ENCODE peak calls at places on chromosomes 13 and 19, in ten cellular contexts. One of them, this sample, is unnamed.

GRCh38 chr13:37617162-37617561 is 18.6 kb upstream of the POSTN start:
- DNase-seq in naive thymus-derived CD8-positive, alpha-beta T cell: no peak
- DNase-seq in psoas muscle: no peak
- DNase-seq in stimulated activated CD4-positive, alpha-beta T cell treated with anti-CD3 and anti-CD28 coated beads, Interleukin-12 subunit alpha, Interleukin-12 subunit beta, amount 100 ng/mL, for 24 hours: no peak
- DNase-seq in activated CD4-positive, alpha-beta T cell treated with anti-CD3 and anti-CD28 coated beads for 1 hour: no peak
- DNase-seq in activated naive CD8-positive, alpha-beta T cell treated with anti-CD3 and anti-CD28 coated beads, Interleukin-2, amount 50 U/mL, for 24 hours: no peak
- DNase-seq in T-helper 2 cell treated with Interferon-gamma antibody and Interleukin-4, amounts not matched to agents 5 μg/mL and 100 μg/mL, for 36 hours: no peak
- DNase-seq in iPS-NIHi11: peak
- DNase-seq in MCF 10A: peak
- DNase-seq in activated CD8-positive, alpha-beta T cell treated with anti-CD3 and anti-CD28 coated beads for 36 hours: no peak
- DNase-seq in this sample: no peak

GRCh38 chr13:114088863-114089262 is 43.6 kb downstream of the RASA3 start:
- DNase-seq in activated CD8-positive, alpha-beta T cell treated with anti-CD3 and anti-CD28 coated beads for 36 hours: no peak
- DNase-seq in activated CD4-positive, alpha-beta T cell treated with anti-CD3 and anti-CD28 coated beads for 1 hour: no peak
- DNase-seq in psoas muscle: no peak
- DNase-seq in iPS-NIHi11: no peak
- DNase-seq in stimulated activated CD4-positive, alpha-beta T cell treated with anti-CD3 and anti-CD28 coated beads, Interleukin-12 subunit alpha, Interleukin-12 subunit beta, amount 100 ng/mL, for 24 hours: no peak
- DNase-seq in naive thymus-derived CD8-positive, alpha-beta T cell: no peak
- DNase-seq in activated naive CD8-positive, alpha-beta T cell treated with anti-CD3 and anti-CD28 coated beads, Interleukin-2, amount 50 U/mL, for 24 hours: no peak
- DNase-seq in MCF 10A: no peak
- DNase-seq in T-helper 2 cell treated with Interferon-gamma antibody and Interleukin-4, amounts not matched to agents 5 μg/mL and 100 μg/mL, for 36 hours: no peak
- DNase-seq in this sample: peak

GRCh38 chr19:41813911-41814310 is 17.5 kb downstream of the CEACAM3 start:
- DNase-seq in activated CD4-positive, alpha-beta T cell treated with anti-CD3 and anti-CD28 coated beads for 1 hour: no peak
- DNase-seq in activated CD8-positive, alpha-beta T cell treated with anti-CD3 and anti-CD28 coated beads for 36 hours: no peak
- DNase-seq in T-helper 2 cell treated with Interferon-gamma antibody and Interleukin-4, amounts not matched to agents 5 μg/mL and 100 μg/mL, for 36 hours: no peak
- DNase-seq in psoas muscle: no peak
- DNase-seq in activated naive CD8-positive, alpha-beta T cell treated with anti-CD3 and anti-CD28 coated beads, Interleukin-2, amount 50 U/mL, for 24 hours: no peak
- DNase-seq in iPS-NIHi11: no peak
- DNase-seq in MCF 10A: no peak
- DNase-seq in stimulated activated CD4-positive, alpha-beta T cell treated with anti-CD3 and anti-CD28 coated beads, Interleukin-12 subunit alpha, Interleukin-12 subunit beta, amount 100 ng/mL, for 24 hours: no peak
- DNase-seq in naive thymus-derived CD8-positive, alpha-beta T cell: no peak
- DNase-seq in this sample: no peak

GRCh38 chr19:42074513-42075363 is 1.2 kb upstream of the ZNF574 start:
- DNase-seq in activated CD8-positive, alpha-beta T cell treated with anti-CD3 and anti-CD28 coated beads for 36 hours: peak
- DNase-seq in activated CD4-positive, alpha-beta T cell treated with anti-CD3 and anti-CD28 coated beads for 1 hour: peak
- DNase-seq in stimulated activated CD4-positive, alpha-beta T cell treated with anti-CD3 and anti-CD28 coated beads, Interleukin-12 subunit alpha, Interleukin-12 subunit beta, amount 100 ng/mL, for 24 hours: no peak
- DNase-seq in naive thymus-derived CD8-positive, alpha-beta T cell: no peak
- DNase-seq in T-helper 2 cell treated with Interferon-gamma antibody and Interleukin-4, amounts not matched to agents 5 μg/mL and 100 μg/mL, for 36 hours: peak
- DNase-seq in psoas muscle: no peak
- DNase-seq in activated naive CD8-positive, alpha-beta T cell treated with anti-CD3 and anti-CD28 coated beads, Interleukin-2, amount 50 U/mL, for 24 hours: peak
- DNase-seq in iPS-NIHi11: no peak
- DNase-seq in MCF 10A: no peak
- DNase-seq in this sample: no peak

GRCh38 chr13:113860579-113861432 is 3.1 kb downstream of the GAS6 start:
- DNase-seq in activated CD4-positive, alpha-beta T cell treated with anti-CD3 and anti-CD28 coated beads for 1 hour: no peak
- DNase-seq in iPS-NIHi11: peak
- DNase-seq in MCF 10A: no peak
- DNase-seq in psoas muscle: no peak
- DNase-seq in naive thymus-derived CD8-positive, alpha-beta T cell: no peak
- DNase-seq in T-helper 2 cell treated with Interferon-gamma antibody and Interleukin-4, amounts not matched to agents 5 μg/mL and 100 μg/mL, for 36 hours: no peak
- DNase-seq in activated naive CD8-positive, alpha-beta T cell treated with anti-CD3 and anti-CD28 coated beads, Interleukin-2, amount 50 U/mL, for 24 hours: no peak
- DNase-seq in stimulated activated CD4-positive, alpha-beta T cell treated with anti-CD3 and anti-CD28 coated beads, Interleukin-12 subunit alpha, Interleukin-12 subunit beta, amount 100 ng/mL, for 24 hours: no peak
- DNase-seq in activated CD8-positive, alpha-beta T cell treated with anti-CD3 and anti-CD28 coated beads for 36 hours: no peak
- DNase-seq in this sample: peak

GRCh38 chr19:2266183-2266993 is 10.2 kb upstream of the JSRP1 start:
- DNase-seq in stimulated activated CD4-positive, alpha-beta T cell treated with anti-CD3 and anti-CD28 coated beads, Interleukin-12 subunit alpha, Interleukin-12 subunit beta, amount 100 ng/mL, for 24 hours: no peak
- DNase-seq in naive thymus-derived CD8-positive, alpha-beta T cell: no peak
- DNase-seq in T-helper 2 cell treated with Interferon-gamma antibody and Interleukin-4, amounts not matched to agents 5 μg/mL and 100 μg/mL, for 36 hours: no peak
- DNase-seq in activated CD8-positive, alpha-beta T cell treated with anti-CD3 and anti-CD28 coated beads for 36 hours: peak
- DNase-seq in activated naive CD8-positive, alpha-beta T cell treated with anti-CD3 and anti-CD28 coated beads, Interleukin-2, amount 50 U/mL, for 24 hours: peak
- DNase-seq in MCF 10A: peak
- DNase-seq in activated CD4-positive, alpha-beta T cell treated with anti-CD3 and anti-CD28 coated beads for 1 hour: no peak
- DNase-seq in psoas muscle: peak
- DNase-seq in iPS-NIHi11: no peak
- DNase-seq in this sample: peak

GRCh38 chr13:21988624-21989023 is 317.8 kb downstream of the FGF9 start:
- DNase-seq in MCF 10A: no peak
- DNase-seq in naive thymus-derived CD8-positive, alpha-beta T cell: no peak
- DNase-seq in activated CD8-positive, alpha-beta T cell treated with anti-CD3 and anti-CD28 coated beads for 36 hours: no peak
- DNase-seq in iPS-NIHi11: no peak
- DNase-seq in stimulated activated CD4-positive, alpha-beta T cell treated with anti-CD3 and anti-CD28 coated beads, Interleukin-12 subunit alpha, Interleukin-12 subunit beta, amount 100 ng/mL, for 24 hours: no peak
- DNase-seq in psoas muscle: no peak
- DNase-seq in activated CD4-positive, alpha-beta T cell treated with anti-CD3 and anti-CD28 coated beads for 1 hour: no peak
- DNase-seq in activated naive CD8-positive, alpha-beta T cell treated with anti-CD3 and anti-CD28 coated beads, Interleukin-2, amount 50 U/mL, for 24 hours: no peak
- DNase-seq in T-helper 2 cell treated with Interferon-gamma antibody and Interleukin-4, amounts not matched to agents 5 μg/mL and 100 μg/mL, for 36 hours: no peak
- DNase-seq in this sample: no peak

GRCh38 chr19:34260771-34261173 is 6.4 kb downstream of the GARRE1 start:
- DNase-seq in activated naive CD8-positive, alpha-beta T cell treated with anti-CD3 and anti-CD28 coated beads, Interleukin-2, amount 50 U/mL, for 24 hours: no peak
- DNase-seq in activated CD8-positive, alpha-beta T cell treated with anti-CD3 and anti-CD28 coated beads for 36 hours: no peak
- DNase-seq in iPS-NIHi11: no peak
- DNase-seq in MCF 10A: no peak
- DNase-seq in naive thymus-derived CD8-positive, alpha-beta T cell: no peak
- DNase-seq in T-helper 2 cell treated with Interferon-gamma antibody and Interleukin-4, amounts not matched to agents 5 μg/mL and 100 μg/mL, for 36 hours: no peak
- DNase-seq in activated CD4-positive, alpha-beta T cell treated with anti-CD3 and anti-CD28 coated beads for 1 hour: no peak
- DNase-seq in psoas muscle: no peak
- DNase-seq in stimulated activated CD4-positive, alpha-beta T cell treated with anti-CD3 and anti-CD28 coated beads, Interleukin-12 subunit alpha, Interleukin-12 subunit beta, amount 100 ng/mL, for 24 hours: no peak
- DNase-seq in this sample: no peak

GRCh38 chr19:2962018-2962670 is 15.2 kb upstream of the TLE6 start:
- DNase-seq in T-helper 2 cell treated with Interferon-gamma antibody and Interleukin-4, amounts not matched to agents 5 μg/mL and 100 μg/mL, for 36 hours: peak
- DNase-seq in iPS-NIHi11: peak
- DNase-seq in psoas muscle: no peak
- DNase-seq in naive thymus-derived CD8-positive, alpha-beta T cell: peak
- DNase-seq in activated naive CD8-positive, alpha-beta T cell treated with anti-CD3 and anti-CD28 coated beads, Interleukin-2, amount 50 U/mL, for 24 hours: peak
- DNase-seq in stimulated activated CD4-positive, alpha-beta T cell treated with anti-CD3 and anti-CD28 coated beads, Interleukin-12 subunit alpha, Interleukin-12 subunit beta, amount 100 ng/mL, for 24 hours: no peak
- DNase-seq in activated CD8-positive, alpha-beta T cell treated with anti-CD3 and anti-CD28 coated beads for 36 hours: peak
- DNase-seq in activated CD4-positive, alpha-beta T cell treated with anti-CD3 and anti-CD28 coated beads for 1 hour: no peak
- DNase-seq in MCF 10A: peak
- DNase-seq in this sample: no peak

GRCh38 chr19:14432817-14433453 is at the start of gene PKN1:
- DNase-seq in psoas muscle: peak
- DNase-seq in MCF 10A: no peak
- DNase-seq in stimulated activated CD4-positive, alpha-beta T cell treated with anti-CD3 and anti-CD28 coated beads, Interleukin-12 subunit alpha, Interleukin-12 subunit beta, amount 100 ng/mL, for 24 hours: peak
- DNase-seq in activated naive CD8-positive, alpha-beta T cell treated with anti-CD3 and anti-CD28 coated beads, Interleukin-2, amount 50 U/mL, for 24 hours: peak
- DNase-seq in iPS-NIHi11: peak
- DNase-seq in T-helper 2 cell treated with Interferon-gamma antibody and Interleukin-4, amounts not matched to agents 5 μg/mL and 100 μg/mL, for 36 hours: peak
- DNase-seq in naive thymus-derived CD8-positive, alpha-beta T cell: no peak
- DNase-seq in activated CD8-positive, alpha-beta T cell treated with anti-CD3 and anti-CD28 coated beads for 36 hours: peak
- DNase-seq in activated CD4-positive, alpha-beta T cell treated with anti-CD3 and anti-CD28 coated beads for 1 hour: peak
- DNase-seq in this sample: no peak

GRCh38 chr19:28913626-28914025 is 299.3 kb downstream of the UQCRFS1 start:
- DNase-seq in MCF 10A: no peak
- DNase-seq in naive thymus-derived CD8-positive, alpha-beta T cell: no peak
- DNase-seq in activated CD4-positive, alpha-beta T cell treated with anti-CD3 and anti-CD28 coated beads for 1 hour: no peak
- DNase-seq in activated naive CD8-positive, alpha-beta T cell treated with anti-CD3 and anti-CD28 coated beads, Interleukin-2, amount 50 U/mL, for 24 hours: no peak
- DNase-seq in T-helper 2 cell treated with Interferon-gamma antibody and Interleukin-4, amounts not matched to agents 5 μg/mL and 100 μg/mL, for 36 hours: no peak
- DNase-seq in activated CD8-positive, alpha-beta T cell treated with anti-CD3 and anti-CD28 coated beads for 36 hours: no peak
- DNase-seq in iPS-NIHi11: no peak
- DNase-seq in psoas muscle: no peak
- DNase-seq in stimulated activated CD4-positive, alpha-beta T cell treated with anti-CD3 and anti-CD28 coated beads, Interleukin-12 subunit alpha, Interleukin-12 subunit beta, amount 100 ng/mL, for 24 hours: no peak
- DNase-seq in this sample: no peak

GRCh38 chr19:14449321-14449720 is 16.2 kb downstream of the PKN1 start:
- DNase-seq in activated CD4-positive, alpha-beta T cell treated with anti-CD3 and anti-CD28 coated beads for 1 hour: no peak
- DNase-seq in activated CD8-positive, alpha-beta T cell treated with anti-CD3 and anti-CD28 coated beads for 36 hours: no peak
- DNase-seq in T-helper 2 cell treated with Interferon-gamma antibody and Interleukin-4, amounts not matched to agents 5 μg/mL and 100 μg/mL, for 36 hours: no peak
- DNase-seq in naive thymus-derived CD8-positive, alpha-beta T cell: no peak
- DNase-seq in activated naive CD8-positive, alpha-beta T cell treated with anti-CD3 and anti-CD28 coated beads, Interleukin-2, amount 50 U/mL, for 24 hours: no peak
- DNase-seq in stimulated activated CD4-positive, alpha-beta T cell treated with anti-CD3 and anti-CD28 coated beads, Interleukin-12 subunit alpha, Interleukin-12 subunit beta, amount 100 ng/mL, for 24 hours: no peak
- DNase-seq in MCF 10A: no peak
- DNase-seq in iPS-NIHi11: no peak
- DNase-seq in psoas muscle: no peak
- DNase-seq in this sample: no peak

GRCh38 chr13:97843201-97843600 is 110.3 kb upstream of the IPO5 start:
- DNase-seq in MCF 10A: no peak
- DNase-seq in T-helper 2 cell treated with Interferon-gamma antibody and Interleukin-4, amounts not matched to agents 5 μg/mL and 100 μg/mL, for 36 hours: no peak
- DNase-seq in activated CD8-positive, alpha-beta T cell treated with anti-CD3 and anti-CD28 coated beads for 36 hours: no peak
- DNase-seq in iPS-NIHi11: no peak
- DNase-seq in stimulated activated CD4-positive, alpha-beta T cell treated with anti-CD3 and anti-CD28 coated beads, Interleukin-12 subunit alpha, Interleukin-12 subunit beta, amount 100 ng/mL, for 24 hours: no peak
- DNase-seq in psoas muscle: no peak
- DNase-seq in naive thymus-derived CD8-positive, alpha-beta T cell: no peak
- DNase-seq in activated CD4-positive, alpha-beta T cell treated with anti-CD3 and anti-CD28 coated beads for 1 hour: no peak
- DNase-seq in activated naive CD8-positive, alpha-beta T cell treated with anti-CD3 and anti-CD28 coated beads, Interleukin-2, amount 50 U/mL, for 24 hours: no peak
- DNase-seq in this sample: no peak

GRCh38 chr13:74768521-74769090 is 634.4 kb upstream of the KLF12 start:
- DNase-seq in naive thymus-derived CD8-positive, alpha-beta T cell: no peak
- DNase-seq in stimulated activated CD4-positive, alpha-beta T cell treated with anti-CD3 and anti-CD28 coated beads, Interleukin-12 subunit alpha, Interleukin-12 subunit beta, amount 100 ng/mL, for 24 hours: no peak
- DNase-seq in T-helper 2 cell treated with Interferon-gamma antibody and Interleukin-4, amounts not matched to agents 5 μg/mL and 100 μg/mL, for 36 hours: no peak
- DNase-seq in psoas muscle: no peak
- DNase-seq in activated CD8-positive, alpha-beta T cell treated with anti-CD3 and anti-CD28 coated beads for 36 hours: no peak
- DNase-seq in iPS-NIHi11: no peak
- DNase-seq in MCF 10A: no peak
- DNase-seq in activated naive CD8-positive, alpha-beta T cell treated with anti-CD3 and anti-CD28 coated beads, Interleukin-2, amount 50 U/mL, for 24 hours: no peak
- DNase-seq in activated CD4-positive, alpha-beta T cell treated with anti-CD3 and anti-CD28 coated beads for 1 hour: no peak
- DNase-seq in this sample: no peak

GRCh38 chr13:74206061-74206561 is 71.9 kb upstream of the KLF12 start:
- DNase-seq in iPS-NIHi11: peak
- DNase-seq in activated CD8-positive, alpha-beta T cell treated with anti-CD3 and anti-CD28 coated beads for 36 hours: no peak
- DNase-seq in naive thymus-derived CD8-positive, alpha-beta T cell: no peak
- DNase-seq in MCF 10A: no peak
- DNase-seq in psoas muscle: no peak
- DNase-seq in activated naive CD8-positive, alpha-beta T cell treated with anti-CD3 and anti-CD28 coated beads, Interleukin-2, amount 50 U/mL, for 24 hours: no peak
- DNase-seq in stimulated activated CD4-positive, alpha-beta T cell treated with anti-CD3 and anti-CD28 coated beads, Interleukin-12 subunit alpha, Interleukin-12 subunit beta, amount 100 ng/mL, for 24 hours: no peak
- DNase-seq in activated CD4-positive, alpha-beta T cell treated with anti-CD3 and anti-CD28 coated beads for 1 hour: no peak
- DNase-seq in T-helper 2 cell treated with Interferon-gamma antibody and Interleukin-4, amounts not matched to agents 5 μg/mL and 100 μg/mL, for 36 hours: no peak
- DNase-seq in this sample: no peak

GRCh38 chr13:71605744-71606143 is 261.3 kb downstream of the DACH1 start:
- DNase-seq in activated naive CD8-positive, alpha-beta T cell treated with anti-CD3 and anti-CD28 coated beads, Interleukin-2, amount 50 U/mL, for 24 hours: no peak
- DNase-seq in activated CD4-positive, alpha-beta T cell treated with anti-CD3 and anti-CD28 coated beads for 1 hour: no peak
- DNase-seq in psoas muscle: no peak
- DNase-seq in naive thymus-derived CD8-positive, alpha-beta T cell: no peak
- DNase-seq in T-helper 2 cell treated with Interferon-gamma antibody and Interleukin-4, amounts not matched to agents 5 μg/mL and 100 μg/mL, for 36 hours: no peak
- DNase-seq in activated CD8-positive, alpha-beta T cell treated with anti-CD3 and anti-CD28 coated beads for 36 hours: no peak
- DNase-seq in stimulated activated CD4-positive, alpha-beta T cell treated with anti-CD3 and anti-CD28 coated beads, Interleukin-12 subunit alpha, Interleukin-12 subunit beta, amount 100 ng/mL, for 24 hours: no peak
- DNase-seq in iPS-NIHi11: no peak
- DNase-seq in MCF 10A: no peak
- DNase-seq in this sample: no peak

GRCh38 chr19:55255618-55256423 is 3.0 kb downstream of the PPP6R1 start:
- DNase-seq in activated CD8-positive, alpha-beta T cell treated with anti-CD3 and anti-CD28 coated beads for 36 hours: peak
- DNase-seq in stimulated activated CD4-positive, alpha-beta T cell treated with anti-CD3 and anti-CD28 coated beads, Interleukin-12 subunit alpha, Interleukin-12 subunit beta, amount 100 ng/mL, for 24 hours: peak
- DNase-seq in iPS-NIHi11: no peak
- DNase-seq in activated naive CD8-positive, alpha-beta T cell treated with anti-CD3 and anti-CD28 coated beads, Interleukin-2, amount 50 U/mL, for 24 hours: peak
- DNase-seq in MCF 10A: peak
- DNase-seq in activated CD4-positive, alpha-beta T cell treated with anti-CD3 and anti-CD28 coated beads for 1 hour: peak
- DNase-seq in T-helper 2 cell treated with Interferon-gamma antibody and Interleukin-4, amounts not matched to agents 5 μg/mL and 100 μg/mL, for 36 hours: peak
- DNase-seq in psoas muscle: no peak
- DNase-seq in naive thymus-derived CD8-positive, alpha-beta T cell: peak
- DNase-seq in this sample: no peak

GRCh38 chr19:46287585-46287984 is 9.3 kb upstream of the HIF3A start:
- DNase-seq in psoas muscle: no peak
- DNase-seq in activated naive CD8-positive, alpha-beta T cell treated with anti-CD3 and anti-CD28 coated beads, Interleukin-2, amount 50 U/mL, for 24 hours: no peak
- DNase-seq in activated CD8-positive, alpha-beta T cell treated with anti-CD3 and anti-CD28 coated beads for 36 hours: no peak
- DNase-seq in naive thymus-derived CD8-positive, alpha-beta T cell: no peak
- DNase-seq in MCF 10A: no peak
- DNase-seq in iPS-NIHi11: no peak
- DNase-seq in T-helper 2 cell treated with Interferon-gamma antibody and Interleukin-4, amounts not matched to agents 5 μg/mL and 100 μg/mL, for 36 hours: no peak
- DNase-seq in activated CD4-positive, alpha-beta T cell treated with anti-CD3 and anti-CD28 coated beads for 1 hour: no peak
- DNase-seq in stimulated activated CD4-positive, alpha-beta T cell treated with anti-CD3 and anti-CD28 coated beads, Interleukin-12 subunit alpha, Interleukin-12 subunit beta, amount 100 ng/mL, for 24 hours: no peak
- DNase-seq in this sample: no peak

GRCh38 chr13:60754691-60755090 is 357.7 kb downstream of the TDRD3 start:
- DNase-seq in MCF 10A: no peak
- DNase-seq in naive thymus-derived CD8-positive, alpha-beta T cell: no peak
- DNase-seq in iPS-NIHi11: no peak
- DNase-seq in activated CD8-positive, alpha-beta T cell treated with anti-CD3 and anti-CD28 coated beads for 36 hours: no peak
- DNase-seq in T-helper 2 cell treated with Interferon-gamma antibody and Interleukin-4, amounts not matched to agents 5 μg/mL and 100 μg/mL, for 36 hours: no peak
- DNase-seq in activated naive CD8-positive, alpha-beta T cell treated with anti-CD3 and anti-CD28 coated beads, Interleukin-2, amount 50 U/mL, for 24 hours: no peak
- DNase-seq in psoas muscle: no peak
- DNase-seq in stimulated activated CD4-positive, alpha-beta T cell treated with anti-CD3 and anti-CD28 coated beads, Interleukin-12 subunit alpha, Interleukin-12 subunit beta, amount 100 ng/mL, for 24 hours: no peak
- DNase-seq in activated CD4-positive, alpha-beta T cell treated with anti-CD3 and anti-CD28 coated beads for 1 hour: no peak
- DNase-seq in this sample: no peak

GRCh38 chr19:50794074-50794777 is 4.0 kb downstream of the ACP4 start:
- DNase-seq in iPS-NIHi11: no peak
- DNase-seq in T-helper 2 cell treated with Interferon-gamma antibody and Interleukin-4, amounts not matched to agents 5 μg/mL and 100 μg/mL, for 36 hours: no peak
- DNase-seq in activated CD8-positive, alpha-beta T cell treated with anti-CD3 and anti-CD28 coated beads for 36 hours: peak
- DNase-seq in stimulated activated CD4-positive, alpha-beta T cell treated with anti-CD3 and anti-CD28 coated beads, Interleukin-12 subunit alpha, Interleukin-12 subunit beta, amount 100 ng/mL, for 24 hours: peak
- DNase-seq in activated naive CD8-positive, alpha-beta T cell treated with anti-CD3 and anti-CD28 coated beads, Interleukin-2, amount 50 U/mL, for 24 hours: no peak
- DNase-seq in psoas muscle: no peak
- DNase-seq in naive thymus-derived CD8-positive, alpha-beta T cell: no peak
- DNase-seq in MCF 10A: peak
- DNase-seq in activated CD4-positive, alpha-beta T cell treated with anti-CD3 and anti-CD28 coated beads for 1 hour: no peak
- DNase-seq in this sample: no peak

GRCh38 chr13:30045916-30046704 is 195.7 kb upstream of the UBL3 start:
- DNase-seq in T-helper 2 cell treated with Interferon-gamma antibody and Interleukin-4, amounts not matched to agents 5 μg/mL and 100 μg/mL, for 36 hours: no peak
- DNase-seq in naive thymus-derived CD8-positive, alpha-beta T cell: no peak
- DNase-seq in psoas muscle: no peak
- DNase-seq in MCF 10A: peak
- DNase-seq in activated CD4-positive, alpha-beta T cell treated with anti-CD3 and anti-CD28 coated beads for 1 hour: no peak
- DNase-seq in activated naive CD8-positive, alpha-beta T cell treated with anti-CD3 and anti-CD28 coated beads, Interleukin-2, amount 50 U/mL, for 24 hours: no peak
- DNase-seq in stimulated activated CD4-positive, alpha-beta T cell treated with anti-CD3 and anti-CD28 coated beads, Interleukin-12 subunit alpha, Interleukin-12 subunit beta, amount 100 ng/mL, for 24 hours: no peak
- DNase-seq in activated CD8-positive, alpha-beta T cell treated with anti-CD3 and anti-CD28 coated beads for 36 hours: no peak
- DNase-seq in iPS-NIHi11: no peak
- DNase-seq in this sample: no peak

GRCh38 chr13:110408286-110408685 is 101.2 kb downstream of the COL4A2 start:
- DNase-seq in activated naive CD8-positive, alpha-beta T cell treated with anti-CD3 and anti-CD28 coated beads, Interleukin-2, amount 50 U/mL, for 24 hours: no peak
- DNase-seq in activated CD4-positive, alpha-beta T cell treated with anti-CD3 and anti-CD28 coated beads for 1 hour: no peak
- DNase-seq in MCF 10A: no peak
- DNase-seq in T-helper 2 cell treated with Interferon-gamma antibody and Interleukin-4, amounts not matched to agents 5 μg/mL and 100 μg/mL, for 36 hours: no peak
- DNase-seq in activated CD8-positive, alpha-beta T cell treated with anti-CD3 and anti-CD28 coated beads for 36 hours: no peak
- DNase-seq in iPS-NIHi11: no peak
- DNase-seq in psoas muscle: no peak
- DNase-seq in stimulated activated CD4-positive, alpha-beta T cell treated with anti-CD3 and anti-CD28 coated beads, Interleukin-12 subunit alpha, Interleukin-12 subunit beta, amount 100 ng/mL, for 24 hours: no peak
- DNase-seq in naive thymus-derived CD8-positive, alpha-beta T cell: no peak
- DNase-seq in this sample: peak

This sample was measured in breast epithelium.